ENCODE peak calls at places on chromosome 5, in four cellular contexts. A is HCT116, P is K562, Q is H1. C is an unnamed sample.
A peak's percentile ranks its signal among the peaks of the same experiment; 100 is the strongest.

GRCh38 chr5:78628260-78629024 is 20.1 kb downstream of the LHFPL2 start:
- DNase-seq in P (no peak), A (no peak), Q (no peak), C (no peak)

GRCh38 chr5:24642022-24642421 is 2.8 kb downstream of the CDH10 start:
- DNase-seq in A (no peak), P (no peak), Q (no peak), C (peak; percentile 16)

GRCh38 chr5:83323557-83323956 is 148.0 kb upstream of the VCAN start:
- DNase-seq in Q (no peak), P (no peak), A (no peak), C (no peak)

GRCh38 chr5:41093803-41094202 is 22.7 kb upstream of the MROH2B start:
- DNase-seq in Q (no peak), P (no peak), A (no peak), C (no peak)

GRCh38 chr5:61332891-61333350 is 863 bp downstream of the ZSWIM6 start:
- DNase-seq in A (no peak), Q (peak; percentile 56), P (peak; percentile 33), C (no peak)

GRCh38 chr5:111299067-111299481 is 74.9 kb downstream of the CAMK4 start:
- DNase-seq in A (no peak), Q (no peak), P (no peak), C (peak; percentile 4)

GRCh38 chr5:113495402-113495801 is 7.1 kb upstream of the MCC start:
- DNase-seq in Q (no peak), P (no peak), A (no peak), C (no peak)

GRCh38 chr5:116572375-116573278 is 2.0 kb downstream of the SEMA6A start:
- DNase-seq in P (no peak), Q (peak; percentile 64), A (no peak), C (no peak)

GRCh38 chr5:176473335-176474006 is 25.3 kb downstream of the FAF2 start:
- DNase-seq in Q (no peak), P (no peak), A (no peak), C (no peak)

GRCh38 chr5:149731617-149732400 is 1.7 kb downstream of the PPARGC1B start:
- DNase-seq in Q (peak; percentile 53), P (peak; percentile 90), A (peak; percentile 64), C (no peak)

GRCh38 chr5:31741496-31741895 is 102.6 kb downstream of the PDZD2 start:
- DNase-seq in Q (no peak), A (no peak), P (no peak), C (no peak)

GRCh38 chr5:143128412-143129071 is 274.9 kb downstream of the NR3C1 start:
- DNase-seq in A (no peak), P (no peak), Q (no peak), C (no peak)

GRCh38 chr5:178582291-178582690 is 7.9 kb downstream of the COL23A1 start:
- DNase-seq in Q (no peak), A (no peak), P (no peak), C (no peak)

GRCh38 chr5:136006767-136007251 is 22.0 kb upstream of the TGFBI start:
- DNase-seq in Q (no peak), A (peak; percentile 36), P (no peak), C (no peak)

GRCh38 chr5:3050863-3051262 is 299.4 kb upstream of the IRX2 start:
- DNase-seq in A (no peak), P (no peak), Q (no peak), C (no peak)
- TF ChIP-seq FOSL1 in A (no peak), P (no peak), Q (no peak), C (no peak)

GRCh38 chr5:108822211-108822947 is 74.7 kb downstream of the FER start:
- DNase-seq in A (no peak), P (no peak), Q (no peak), C (peak; percentile 1)
- TF ChIP-seq FOSL1 in A (no peak), P (no peak), Q (no peak), C (no peak)

GRCh38 chr5:110053205-110053604 is 363.5 kb downstream of the MAN2A1 start:
- DNase-seq in P (no peak), Q (no peak), A (no peak), C (no peak)

GRCh38 chr5:110056580-110057114 is 366.9 kb downstream of the MAN2A1 start:
- DNase-seq in P (no peak), Q (no peak), A (no peak), C (no peak)

GRCh38 chr5:110053824-110054223 is 364.1 kb downstream of the MAN2A1 start:
- DNase-seq in P (no peak), Q (no peak), A (no peak), C (no peak)

GRCh38 chr5:110054240-110054639 is 364.5 kb downstream of the MAN2A1 start:
- DNase-seq in P (peak; percentile 19), Q (no peak), A (peak; percentile 1), C (peak; percentile 9)

DNA sequence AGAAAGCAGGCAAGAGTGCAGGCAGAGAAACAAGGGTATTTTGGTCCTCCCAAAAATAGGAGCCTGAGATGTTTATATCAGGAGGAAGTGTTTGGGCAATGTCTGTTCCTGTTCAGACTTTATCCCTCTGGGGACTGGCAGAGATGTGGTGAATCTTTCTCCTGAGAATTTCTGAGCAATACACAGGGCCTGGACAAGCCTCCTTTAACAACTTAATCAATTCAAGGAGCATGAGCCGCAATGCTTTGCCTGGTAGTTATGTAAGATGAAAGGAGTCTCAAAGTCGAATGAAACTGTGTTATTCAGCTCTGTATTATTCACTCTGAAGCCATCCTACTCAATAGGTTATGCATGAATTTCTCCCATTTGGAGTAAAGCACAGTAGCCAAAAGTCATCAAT is 365.6 kb downstream of the MAN2A1 start:
- DNase-seq in P (no peak), Q (no peak), A (no peak), C (no peak)
- TF ChIP-seq FOSL1 in P (no peak), Q (no peak), A (no peak), C (no peak)

DNA sequence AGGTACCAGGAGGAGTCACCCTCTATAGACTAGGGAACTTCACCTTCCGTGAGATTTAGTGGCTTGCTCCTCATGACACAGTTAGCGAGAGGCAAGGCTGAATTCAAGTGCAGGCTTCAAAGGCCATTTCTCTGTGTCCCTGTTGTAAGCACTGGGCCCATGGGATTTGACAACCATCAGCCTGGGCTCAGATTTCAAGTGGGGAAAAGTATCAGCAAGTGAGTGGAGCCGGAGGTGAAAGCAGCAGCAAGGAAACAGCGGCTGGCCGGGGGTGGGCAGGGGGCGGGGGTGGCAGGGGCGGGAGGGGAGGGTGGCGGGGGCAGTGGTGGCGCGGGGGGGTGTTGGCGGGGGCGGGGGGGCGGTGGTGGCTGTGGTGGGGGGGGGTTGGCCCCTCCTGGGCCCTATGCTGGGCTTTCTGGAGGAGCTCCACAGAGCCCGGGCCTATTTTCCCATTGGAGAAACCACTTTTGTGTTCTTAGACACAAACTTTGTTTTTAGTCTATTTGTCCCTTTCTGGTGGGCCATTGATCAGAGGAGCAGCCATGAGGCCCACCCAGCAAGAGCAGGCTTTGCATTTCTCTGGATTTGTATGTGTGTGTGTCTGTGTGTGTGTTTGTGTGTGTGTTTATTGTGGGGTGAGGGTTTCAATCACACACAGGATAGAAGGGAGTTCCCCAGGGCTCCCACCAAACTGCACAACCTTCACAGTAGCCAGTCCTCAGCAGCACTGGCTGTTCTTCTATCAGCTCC is 165.5 kb upstream of the RAI14 start:
- DNase-seq in A (no peak), Q (peak; percentile 51), P (no peak), C (peak; percentile 40)
- TF ChIP-seq FOSL1 in A (no peak), Q (no peak), P (no peak), C (no peak)

DNA sequence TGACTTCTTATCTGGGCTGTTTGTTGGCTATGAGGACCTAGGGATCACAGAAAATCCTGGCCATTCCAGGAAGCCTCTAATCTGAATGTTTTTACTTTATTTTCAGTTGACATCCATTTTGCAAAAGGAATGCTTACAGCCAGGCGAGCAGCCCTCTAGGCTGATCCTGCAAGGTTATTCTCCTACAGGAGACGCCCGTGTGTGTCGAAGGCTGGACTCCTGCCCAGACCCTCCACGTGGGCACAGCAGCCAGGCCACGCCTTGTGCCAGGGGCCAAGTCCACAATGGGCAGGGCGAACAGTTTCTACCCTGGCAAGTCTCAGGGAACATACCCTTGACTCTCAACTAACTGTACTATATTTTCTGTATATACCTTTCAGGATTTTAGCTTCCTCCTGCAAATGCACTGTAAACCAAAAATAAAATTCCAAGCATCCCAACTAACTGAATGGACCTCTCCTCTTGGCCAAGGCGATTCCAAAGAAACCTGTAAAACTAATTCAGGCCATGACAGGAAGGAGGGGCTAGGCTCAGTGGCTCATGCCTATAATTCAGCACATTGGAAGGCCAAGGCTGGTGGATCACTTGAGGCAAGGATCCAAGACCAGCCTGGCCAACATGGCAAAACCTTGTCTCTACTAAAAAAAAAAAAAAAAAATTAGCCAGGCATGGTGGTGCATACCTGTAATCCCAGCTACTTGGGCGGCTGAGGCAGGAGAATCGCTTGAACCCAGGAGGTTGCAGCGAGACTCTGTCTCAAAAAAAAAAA is 5.7 kb downstream of the CMBL start:
- DNase-seq in P (no peak), Q (no peak), A (no peak), C (no peak)
- TF ChIP-seq FOSL1 in P (no peak), Q (no peak), A (no peak), C (no peak)

GRCh38 chr5:179862296-179862695 is 3.7 kb upstream of the MRNIP start:
- DNase-seq in Q (no peak), A (no peak), P (no peak), C (no peak)

GRCh38 chr5:179860301-179860700 is 1.7 kb upstream of the MRNIP start:
- DNase-seq in Q (no peak), P (no peak), A (no peak), C (no peak)

GRCh38 chr5:179858586-179859427 is at the start of gene MRNIP:
- DNase-seq in A (peak; percentile 86), Q (peak; percentile 93), P (peak; percentile 94), C (peak; percentile 90)

GRCh38 chr5:179854356-179854755 is 4.3 kb downstream of the MRNIP start:
- DNase-seq in Q (no peak), P (no peak), A (no peak), C (no peak)

GRCh38 chr5:179858241-179858585 is 404 bp downstream of the MRNIP start:
- DNase-seq in A (no peak), P (peak; percentile 65), Q (peak; percentile 59), C (peak; percentile 17)
- TF ChIP-seq FOSL1 in A (no peak), P (no peak), Q (no peak), C (no peak)

DNA sequence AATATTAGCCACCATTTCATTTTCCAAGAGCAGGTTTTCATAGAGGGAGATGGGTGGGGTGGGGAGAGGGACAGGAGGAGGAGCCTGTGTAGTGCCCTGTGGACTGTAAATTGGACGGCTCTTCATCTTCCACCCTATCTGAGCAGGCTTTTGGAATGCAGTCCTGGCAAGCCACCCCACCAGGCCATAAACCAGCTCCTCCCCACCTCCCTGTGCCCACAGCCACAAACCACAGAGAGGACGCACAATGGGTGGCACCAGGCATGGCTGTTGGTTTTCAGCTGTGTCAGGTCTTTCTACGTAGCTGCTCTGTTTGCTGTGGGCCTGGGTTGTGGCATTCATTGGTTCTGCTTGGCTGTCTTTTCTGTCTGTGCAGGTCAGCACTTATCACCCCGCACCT is 58.0 kb downstream of the PLAC8L1 start:
- DNase-seq in A (no peak), P (no peak), Q (no peak), C (no peak)
- TF ChIP-seq FOSL1 in A (no peak), P (no peak), Q (no peak), C (no peak)

C was measured in HepG2.